ENCODE peak calls at places on chromosomes 1 and 21, in six cellular contexts. L is thoracic aorta; W is CD8-positive, alpha-beta memory T cell; I is iris pigment epithelial cell; F is skeletal muscle cell; T is T47D. D is an unnamed sample.

GRCh38 chr1:89721351-89721750 is 88.4 kb downstream of the LRRC8C start:
- DNase-seq in T (no peak), L (no peak), W (peak), F (no peak), I (peak), D (no peak)

GRCh38 chr1:74464037-74464436 is 48.4 kb downstream of the LRRC53 start:
- DNase-seq in T (no peak), I (no peak), L (no peak), W (no peak), F (no peak), D (no peak)

GRCh38 chr1:39196244-39197215 is 8.0 kb upstream of the MACF1 start:
- DNase-seq in F (no peak), L (no peak), T (no peak), I (no peak), W (peak), D (no peak)

GRCh38 chr1:26854953-26855352 is 8.0 kb upstream of the SFN start:
- DNase-seq in L (no peak), T (no peak), I (no peak), F (no peak), W (no peak), D (no peak)

GRCh38 chr1:1162597-1163537 is 10.8 kb upstream of the TTLL10 start:
- DNase-seq in T (peak), L (no peak), W (no peak), F (no peak), I (no peak), D (peak)

GRCh38 chr21:42706765-42707164 is 53.3 kb downstream of the PDE9A start:
- DNase-seq in L (no peak), W (no peak), T (no peak), I (no peak), F (no peak), D (no peak)

GRCh38 chr1:201582261-201582951 is 43.5 kb downstream of the NAV1 start:
- DNase-seq in T (no peak), W (no peak), I (peak), F (peak), L (no peak), D (no peak)

GRCh38 chr1:40281852-40282251 is 23.8 kb downstream of the ZMPSTE24 start:
- DNase-seq in T (peak), I (no peak), L (no peak), F (no peak), W (no peak), D (no peak)

GRCh38 chr1:228830185-228830953 is 95.1 kb downstream of the RHOU start:
- DNase-seq in I (no peak), T (no peak), W (no peak), F (no peak), L (no peak), D (no peak)

GRCh38 chr1:10033359-10033845 is 644 bp downstream of the UBE4B start:
- DNase-seq in I (peak), F (no peak), W (no peak), T (no peak), L (no peak), D (peak)

GRCh38 chr1:7382971-7383370 is 388.1 kb upstream of the VAMP3 start:
- DNase-seq in F (no peak), L (no peak), I (no peak), W (no peak), T (no peak), D (no peak)

GRCh38 chr1:47522890-47523811 is 85.3 kb downstream of the FOXD2 start:
- DNase-seq in W (no peak), F (no peak), T (no peak), I (no peak), L (no peak), D (no peak)

GRCh38 chr1:153534226-153534932 is 1.4 kb downstream of the S100A6 start:
- DNase-seq in I (peak), T (no peak), W (no peak), L (no peak), F (no peak), D (no peak)

GRCh38 chr21:38258803-38259485 is 2.2 kb downstream of the KCNJ15 start:
- DNase-seq in I (peak), F (peak), T (no peak), L (no peak), W (no peak), D (no peak)

GRCh38 chr1:1923681-1924000 is 4.6 kb upstream of the TMEM52 start:
- DNase-seq in T (no peak), F (no peak), L (no peak), I (no peak), W (no peak), D (no peak)

GRCh38 chr1:165073402-165074007 is 283.0 kb downstream of the LMX1A start:
- DNase-seq in I (peak), F (peak), L (no peak), W (no peak), T (peak), D (no peak)

GRCh38 chr1:150562384-150563339 is 13.5 kb downstream of the ADAMTSL4 start:
- DNase-seq in T (no peak), I (no peak), L (no peak), F (no peak), W (peak), D (no peak)

GRCh38 chr1:4215391-4215790 is 315.3 kb upstream of the C1orf174 start:
- DNase-seq in T (no peak), I (no peak), F (no peak), L (no peak), W (no peak), D (no peak)

GRCh38 chr1:113805256-113805531 is 7.1 kb downstream of the RSBN1 start:
- DNase-seq in L (no peak), T (no peak), I (no peak), W (no peak), F (no peak), D (no peak)

GRCh38 chr1:244046907-244047738 is 4.0 kb upstream of the ZBTB18 start:
- DNase-seq in T (no peak), F (no peak), I (peak), W (peak), L (no peak), D (no peak)

GRCh38 chr1:151145158-151146071 is 1.0 kb downstream of the SEMA6C start:
- DNase-seq in L (no peak), F (no peak), I (peak), W (no peak), T (no peak), D (no peak)

GRCh38 chr1:43763497-43763973 is 56.2 kb downstream of the ST3GAL3 start:
- DNase-seq in F (peak), I (peak), L (peak), T (peak), W (peak), D (peak)